ENCODE peak calls at places on chromosome 4, in six cellular contexts. Z is sigmoid colon, F is upper lobe of right lung, E is heart left ventricle, V is lower lobe of right lung, T is testis. X is an unnamed sample.
A peak's percentile ranks its signal among the peaks of the same experiment; 100 is the strongest.

GRCh38 chr4:161178310-161178709 is 985.5 kb downstream of the FSTL5 start:
- DNase-seq in V (no peak), T (no peak), F (no peak), E (no peak), Z (no peak), X (no peak)

GRCh38 chr4:102918859-102919258 is 50.1 kb downstream of the CISD2 start:
- DNase-seq in Z (no peak), E (no peak), F (no peak), V (no peak), T (no peak), X (no peak)

GRCh38 chr4:178414881-178415446 is 972.7 kb upstream of the AGA start:
- DNase-seq in E (peak; percentile 61), Z (no peak), F (peak; percentile 46), V (no peak), T (peak; percentile 13), X (no peak)

GRCh38 chr4:1793496-1793840 is 375 bp downstream of the FGFR3 start:
- DNase-seq in Z (no peak), E (no peak), F (peak; percentile 79), V (no peak), T (no peak), X (no peak)

GRCh38 chr4:143558823-143559756 is 45.6 kb downstream of the SMARCA5 start:
- DNase-seq in Z (peak; percentile 77), V (peak; percentile 79), E (peak; percentile 75), F (peak; percentile 85), T (peak; percentile 85), X (peak; percentile 47)

GRCh38 chr4:172143605-172144314 is 330.6 kb downstream of the GALNTL6 start:
- DNase-seq in E (no peak), T (no peak), V (no peak), F (no peak), Z (no peak), X (no peak)

GRCh38 chr4:175469519-175469918 is 342.5 kb downstream of the GPM6A start:
- DNase-seq in Z (no peak), T (no peak), F (no peak), E (no peak), V (no peak), X (no peak)

GRCh38 chr4:123555500-123556273 is 159.1 kb downstream of the SPRY1 start:
- DNase-seq in T (peak; percentile 87), F (peak; percentile 87), E (peak; percentile 74), Z (peak; percentile 92), V (peak; percentile 88), X (no peak)

GRCh38 chr4:158722291-158722916 is 792 bp downstream of the PPID start:
- DNase-seq in T (peak; percentile 26), Z (no peak), F (no peak), V (no peak), E (no peak), X (no peak)

GRCh38 chr4:8539661-8540060 is 40.5 kb upstream of the GPR78 start:
- DNase-seq in Z (peak; percentile 45), F (peak; percentile 26), E (no peak), T (no peak), V (no peak), X (no peak)

GRCh38 chr4:37795796-37796195 is 30.7 kb upstream of the PGM2 start:
- DNase-seq in T (no peak), E (no peak), V (no peak), Z (no peak), F (no peak), X (no peak)

GRCh38 chr4:155883895-155884294 is 17.8 kb upstream of the ASIC5 start:
- DNase-seq in V (no peak), E (no peak), T (no peak), Z (no peak), F (no peak), X (no peak)

GRCh38 chr4:112075129-112075753 is 70.0 kb upstream of the FAM241A start:
- DNase-seq in T (peak; percentile 39), E (no peak), V (no peak), F (no peak), Z (no peak), X (no peak)

GRCh38 chr4:13036841-13037240 is 447.3 kb downstream of the RAB28 start:
- DNase-seq in E (no peak), F (no peak), V (no peak), Z (no peak), T (no peak), X (no peak)

GRCh38 chr4:173958445-173958844 is 325.0 kb downstream of the FBXO8 start:
- DNase-seq in E (no peak), T (no peak), Z (no peak), V (no peak), F (no peak), X (no peak)

GRCh38 chr4:169611991-169612868 is at the start of gene NEK1:
- DNase-seq in V (peak; percentile 92), Z (peak; percentile 95), F (peak; percentile 95), T (peak; percentile 91), E (peak; percentile 94), X (peak; percentile 75)

GRCh38 chr4:113452868-113453620 is 308.5 kb downstream of the CAMK2D start:
- DNase-seq in T (no peak), Z (no peak), F (no peak), V (no peak), E (no peak), X (peak; percentile 64)

GRCh38 chr4:83535520-83535944 is 376 bp upstream of the GPAT3 start:
- DNase-seq in F (no peak), E (peak; percentile 65), V (peak; percentile 60), T (peak; percentile 39), Z (peak; percentile 76), X (no peak)

GRCh38 chr4:73901031-73901430 is 31.8 kb downstream of the CXCL1 start:
- DNase-seq in E (no peak), Z (no peak), V (no peak), T (no peak), F (no peak), X (no peak)

GRCh38 chr4:26874110-26874509 is 13.5 kb downstream of the STIM2 start:
- DNase-seq in E (no peak), V (no peak), Z (no peak), T (no peak), F (no peak), X (no peak)

GRCh38 chr4:26877417-26877816 is 16.8 kb downstream of the STIM2 start:
- DNase-seq in Z (no peak), V (no peak), F (no peak), E (no peak), T (no peak), X (no peak)

GRCh38 chr4:26879805-26880204 is 19.2 kb downstream of the STIM2 start:
- DNase-seq in E (no peak), F (no peak), Z (no peak), V (no peak), T (no peak), X (no peak)

GRCh38 chr4:26877946-26878345 is 17.3 kb downstream of the STIM2 start:
- DNase-seq in E (no peak), T (no peak), F (no peak), Z (no peak), V (no peak), X (no peak)

GRCh38 chr4:26878729-26879415 is 18.2 kb downstream of the STIM2 start:
- DNase-seq in T (no peak), Z (no peak), V (no peak), E (no peak), F (no peak), X (no peak)
- H3K27ac ChIP-seq in T (no peak overlapping the region), Z (no peak overlapping the region), V (peak overlapping the region; percentile 28), E (no peak overlapping the region), F (peak overlapping the region; percentile 11), X (no peak overlapping the region)

DNA sequence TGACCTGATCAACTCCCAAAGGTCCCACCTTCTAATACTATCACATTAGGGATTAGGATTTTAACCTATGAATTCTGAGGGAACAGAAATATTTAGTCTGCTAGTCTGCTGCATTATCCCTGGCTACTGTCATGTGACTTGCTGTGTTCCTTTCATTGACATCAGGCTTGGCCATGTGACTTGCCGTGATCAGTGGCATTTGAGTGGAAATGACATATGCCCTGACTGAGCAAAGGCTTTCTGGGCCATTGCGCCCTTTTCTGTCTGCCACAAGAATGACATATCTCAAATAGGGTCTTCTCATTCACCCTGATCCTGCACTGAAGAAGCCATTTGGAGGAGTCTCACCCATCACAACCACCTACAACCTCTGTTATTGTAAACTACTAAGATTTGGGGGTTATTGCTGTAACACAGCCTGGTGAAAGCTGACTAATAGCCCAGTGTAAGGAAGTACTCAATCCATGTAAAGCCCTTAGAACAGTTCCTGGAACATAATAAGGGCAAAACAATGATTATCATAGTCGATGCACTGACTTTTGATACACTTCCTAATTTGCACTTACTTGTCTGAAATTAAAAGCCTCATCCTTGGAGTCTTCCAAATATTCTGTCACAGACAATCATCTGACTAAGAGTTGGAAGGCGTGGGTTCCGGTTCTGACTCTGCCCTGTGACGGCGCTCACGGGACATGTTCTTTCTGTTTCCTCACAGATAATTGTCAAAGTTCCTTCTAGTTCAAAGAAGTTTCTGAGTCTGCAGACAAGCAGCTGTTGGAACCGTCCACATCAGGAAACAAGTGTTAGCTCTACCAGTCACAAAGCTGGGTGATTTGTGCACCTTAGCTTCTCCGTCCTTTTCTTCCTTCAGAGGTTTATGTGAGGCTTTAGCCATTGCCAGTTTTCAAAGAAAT is 33.2 kb upstream of the RASGEF1B start:
- DNase-seq in E (peak; percentile 75), Z (peak; percentile 86), V (peak; percentile 84), F (peak; percentile 84), T (peak; percentile 63), X (no peak)
- H3K27ac ChIP-seq in E (peak overlapping the region; percentile 49), Z (peak overlapping the region; percentile 65), V (peak overlapping the region; percentile 82), F (peak overlapping the region; percentile 86), T (peak overlapping the region; percentile 9), X (no peak overlapping the region)

GRCh38 chr4:7530932-7531639 is 96.4 kb upstream of the PSAPL1 start:
- DNase-seq in Z (no peak), E (no peak), F (no peak), V (no peak), T (no peak), X (no peak)

GRCh38 chr4:7532043-7532442 is 97.3 kb upstream of the PSAPL1 start:
- DNase-seq in F (no peak), Z (no peak), T (no peak), E (no peak), V (no peak), X (no peak)

GRCh38 chr4:7531640-7531994 is 96.9 kb upstream of the PSAPL1 start:
- DNase-seq in V (no peak), Z (no peak), F (no peak), E (no peak), T (no peak), X (no peak)

GRCh38 chr4:7529368-7529923 is 94.7 kb upstream of the PSAPL1 start:
- DNase-seq in V (no peak), T (no peak), Z (no peak), E (no peak), F (no peak), X (no peak)

GRCh38 chr4:7530026-7530562 is 95.4 kb upstream of the PSAPL1 start:
- DNase-seq in E (no peak), V (no peak), T (no peak), F (no peak), Z (no peak), X (no peak)
- H3K27ac ChIP-seq in E (no peak overlapping the region), V (no peak overlapping the region), T (no peak overlapping the region), F (no peak overlapping the region), Z (no peak overlapping the region), X (no peak overlapping the region)

DNA sequence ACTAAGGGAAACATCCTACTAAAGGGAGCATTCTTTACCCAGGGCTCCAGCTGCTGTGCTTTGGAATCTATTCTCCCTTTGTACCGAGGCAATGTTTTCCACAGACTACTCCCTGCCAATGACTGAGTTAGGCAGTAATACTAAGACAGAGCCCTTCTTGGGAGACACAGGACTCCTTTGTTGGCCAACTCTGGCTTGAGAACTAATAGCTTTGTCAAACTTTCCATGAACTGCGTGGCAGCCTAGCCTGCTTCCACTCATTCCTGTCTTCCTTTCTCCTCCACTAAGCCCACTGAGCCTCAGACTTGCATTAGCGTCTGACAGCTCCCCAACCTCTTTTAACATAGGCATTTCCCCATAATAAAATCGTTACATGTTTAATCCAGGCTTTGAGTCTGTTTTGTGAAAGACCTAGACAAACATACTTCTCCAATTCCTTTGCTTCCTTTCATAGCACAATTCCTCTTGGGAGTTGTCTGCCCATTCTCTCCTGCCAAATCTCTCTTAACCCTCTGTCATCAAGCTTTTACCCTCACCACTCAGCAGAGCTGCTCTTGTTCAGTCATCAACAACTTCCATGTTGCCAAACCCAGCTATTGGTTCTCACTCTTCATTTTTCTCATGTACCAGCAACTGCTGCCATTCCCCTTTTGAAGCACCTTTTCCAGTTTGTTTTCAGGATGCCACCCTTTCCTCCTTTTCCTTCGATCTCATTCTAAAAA is 300.3 kb upstream of the IGFBP7 start:
- DNase-seq in F (no peak), E (no peak), V (no peak), T (no peak), Z (peak; percentile 68), X (no peak)
- H3K27ac ChIP-seq in F (no peak overlapping the region), E (peak overlapping the region; percentile 34), V (no peak overlapping the region), T (no peak overlapping the region), Z (peak overlapping the region; percentile 23), X (no peak overlapping the region)